ENCODE peak calls at places on chromosome 21, in seven cellular contexts. N, A, B, V, U, W and K are unnamed samples.

GRCh38 chr21:27555996-27556395 is 589.1 kb upstream of the ADAMTS5 start:
- DNase-seq in V (peak; percentile 21), B (no peak), W (no peak), U (no peak), A (no peak), N (no peak), K (no peak)

GRCh38 chr21:40681164-40681859 is 165.6 kb downstream of the DSCAM start:
- DNase-seq in N (no peak), A (no peak), W (peak; percentile 82), V (no peak), B (no peak), U (no peak), K (no peak)

GRCh38 chr21:17044696-17045095 is 468.1 kb upstream of the CXADR start:
- DNase-seq in A (no peak), B (no peak), N (no peak), U (no peak), W (no peak), V (no peak), K (no peak)

GRCh38 chr21:31730687-31731111 is 1.2 kb downstream of the SCAF4 start:
- DNase-seq in A (no peak), V (peak; percentile 36), W (peak; percentile 15), N (no peak), B (no peak), U (no peak), K (no peak)

GRCh38 chr21:37117204-37117603 is 44.1 kb downstream of the TTC3 start:
- DNase-seq in W (no peak), A (no peak), V (no peak), N (no peak), B (no peak), U (no peak), K (no peak)

GRCh38 chr21:14989359-14989758 is 75.4 kb downstream of the NRIP1 start:
- DNase-seq in W (no peak), B (no peak), N (peak; percentile 10), U (no peak), V (no peak), A (no peak), K (no peak)

GRCh38 chr21:16195896-16196443 is 466.2 kb downstream of the USP25 start:
- DNase-seq in B (no peak), V (peak; percentile 19), N (no peak), U (no peak), W (no peak), A (no peak), K (no peak)

GRCh38 chr21:33071878-33072306 is 2.0 kb downstream of the OLIG1 start:
- DNase-seq in W (peak; percentile 24), V (peak; percentile 21), B (no peak), A (no peak), N (no peak), U (no peak), K (peak; percentile 36)

GRCh38 chr21:46194374-46195334 is 10.4 kb upstream of the SPATC1L start:
- DNase-seq in N (no peak), B (peak; percentile 0), A (peak; percentile 44), W (no peak), V (no peak), U (no peak), K (no peak)

GRCh38 chr21:40422851-40423635 is 423.9 kb downstream of the DSCAM start:
- DNase-seq in N (no peak), U (no peak), W (peak; percentile 22), V (no peak), A (no peak), B (no peak), K (no peak)

GRCh38 chr21:36022704-36023103 is 37.6 kb downstream of the SETD4 start:
- DNase-seq in W (no peak), A (no peak), N (no peak), U (no peak), V (no peak), B (no peak), K (no peak)

GRCh38 chr21:14533555-14534400 is 12.3 kb downstream of the SAMSN1 start:
- DNase-seq in B (no peak), V (peak; percentile 78), U (no peak), N (no peak), W (no peak), A (no peak), K (no peak)

GRCh38 chr21:42164064-42164789 is 54.7 kb upstream of the ABCG1 start:
- DNase-seq in A (peak; percentile 78), V (peak; percentile 30), W (peak; percentile 46), N (no peak), B (peak; percentile 46), U (peak; percentile 58), K (peak; percentile 55)